ENCODE peak calls at places on chromosomes 3 and 15, in ten cellular contexts. One of them, this sample, is unnamed.

GRCh38 chr3:146491303-146491702 is 21.9 kb upstream of the PLSCR2 start:
- DNase-seq in activated CD4-positive, CD25-positive, alpha-beta regulatory T cell treated with anti-CD3 and anti-CD28 coated beads, Interleukin-2, amount 50 U/mL, for 72 hours: no peak
- DNase-seq in transverse colon: no peak
- DNase-seq in activated T-cell treated with anti-CD3 and anti-CD28 coated beads, Interleukin-2, amount 50 U/mL, for 72 hours: no peak
- DNase-seq in T-helper 1 cell: no peak
- DNase-seq in Kasumi-1: no peak
- DNase-seq in ELF-1: no peak
- DNase-seq in NCI-H1930: no peak
- DNase-seq in SK-N-DZ: no peak
- DNase-seq in kidney glomerular epithelial cell: no peak
- DNase-seq in this sample: no peak

GRCh38 chr15:64865998-64866520 is 24.3 kb downstream of the PLEKHO2 start:
- DNase-seq in activated CD4-positive, CD25-positive, alpha-beta regulatory T cell treated with anti-CD3 and anti-CD28 coated beads, Interleukin-2, amount 50 U/mL, for 72 hours: no peak
- DNase-seq in transverse colon: peak; percentile 29
- DNase-seq in activated T-cell treated with anti-CD3 and anti-CD28 coated beads, Interleukin-2, amount 50 U/mL, for 72 hours: no peak
- DNase-seq in T-helper 1 cell: no peak
- DNase-seq in Kasumi-1: no peak
- DNase-seq in ELF-1: peak; percentile 86
- DNase-seq in NCI-H1930: no peak
- DNase-seq in SK-N-DZ: no peak
- DNase-seq in kidney glomerular epithelial cell: no peak
- DNase-seq in this sample: no peak

GRCh38 chr15:101844916-101845315 is 32.9 kb downstream of the OR4F15 start:
- DNase-seq in activated CD4-positive, CD25-positive, alpha-beta regulatory T cell treated with anti-CD3 and anti-CD28 coated beads, Interleukin-2, amount 50 U/mL, for 72 hours: no peak
- DNase-seq in transverse colon: no peak
- DNase-seq in activated T-cell treated with anti-CD3 and anti-CD28 coated beads, Interleukin-2, amount 50 U/mL, for 72 hours: no peak
- DNase-seq in T-helper 1 cell: no peak
- DNase-seq in Kasumi-1: no peak
- DNase-seq in ELF-1: no peak
- DNase-seq in NCI-H1930: no peak
- DNase-seq in SK-N-DZ: no peak
- DNase-seq in kidney glomerular epithelial cell: no peak
- DNase-seq in this sample: no peak

GRCh38 chr3:183158552-183159006 is 4.0 kb downstream of the LAMP3 start:
- DNase-seq in activated CD4-positive, CD25-positive, alpha-beta regulatory T cell treated with anti-CD3 and anti-CD28 coated beads, Interleukin-2, amount 50 U/mL, for 72 hours: no peak
- DNase-seq in transverse colon: no peak
- DNase-seq in activated T-cell treated with anti-CD3 and anti-CD28 coated beads, Interleukin-2, amount 50 U/mL, for 72 hours: peak; percentile 61
- DNase-seq in T-helper 1 cell: no peak
- DNase-seq in Kasumi-1: no peak
- DNase-seq in ELF-1: no peak
- DNase-seq in NCI-H1930: no peak
- DNase-seq in SK-N-DZ: no peak
- DNase-seq in kidney glomerular epithelial cell: peak; percentile 72
- DNase-seq in this sample: no peak

GRCh38 chr3:39721076-39721475 is 88.3 kb upstream of the MYRIP start:
- DNase-seq in activated CD4-positive, CD25-positive, alpha-beta regulatory T cell treated with anti-CD3 and anti-CD28 coated beads, Interleukin-2, amount 50 U/mL, for 72 hours: no peak
- DNase-seq in transverse colon: no peak
- DNase-seq in activated T-cell treated with anti-CD3 and anti-CD28 coated beads, Interleukin-2, amount 50 U/mL, for 72 hours: no peak
- DNase-seq in T-helper 1 cell: no peak
- DNase-seq in Kasumi-1: no peak
- DNase-seq in ELF-1: no peak
- DNase-seq in NCI-H1930: no peak
- DNase-seq in SK-N-DZ: no peak
- DNase-seq in kidney glomerular epithelial cell: no peak
- DNase-seq in this sample: no peak

GRCh38 chr3:112619295-112619694 is 21.6 kb downstream of the CCDC80 start:
- DNase-seq in activated CD4-positive, CD25-positive, alpha-beta regulatory T cell treated with anti-CD3 and anti-CD28 coated beads, Interleukin-2, amount 50 U/mL, for 72 hours: no peak
- DNase-seq in transverse colon: no peak
- DNase-seq in activated T-cell treated with anti-CD3 and anti-CD28 coated beads, Interleukin-2, amount 50 U/mL, for 72 hours: no peak
- DNase-seq in T-helper 1 cell: no peak
- DNase-seq in Kasumi-1: no peak
- DNase-seq in ELF-1: no peak
- DNase-seq in NCI-H1930: no peak
- DNase-seq in SK-N-DZ: no peak
- DNase-seq in kidney glomerular epithelial cell: no peak
- DNase-seq in this sample: no peak

GRCh38 chr3:190701096-190701532 is 161.4 kb downstream of the GMNC start:
- DNase-seq in activated CD4-positive, CD25-positive, alpha-beta regulatory T cell treated with anti-CD3 and anti-CD28 coated beads, Interleukin-2, amount 50 U/mL, for 72 hours: no peak
- DNase-seq in transverse colon: peak; percentile 54
- DNase-seq in activated T-cell treated with anti-CD3 and anti-CD28 coated beads, Interleukin-2, amount 50 U/mL, for 72 hours: peak; percentile 7
- DNase-seq in T-helper 1 cell: no peak
- DNase-seq in Kasumi-1: peak; percentile 67
- DNase-seq in ELF-1: peak; percentile 47
- DNase-seq in NCI-H1930: no peak
- DNase-seq in SK-N-DZ: peak; percentile 4
- DNase-seq in kidney glomerular epithelial cell: peak; percentile 84
- DNase-seq in this sample: no peak

GRCh38 chr3:175129126-175129525 is 270.0 kb downstream of the NAALADL2 start:
- DNase-seq in activated CD4-positive, CD25-positive, alpha-beta regulatory T cell treated with anti-CD3 and anti-CD28 coated beads, Interleukin-2, amount 50 U/mL, for 72 hours: no peak
- DNase-seq in transverse colon: no peak
- DNase-seq in activated T-cell treated with anti-CD3 and anti-CD28 coated beads, Interleukin-2, amount 50 U/mL, for 72 hours: no peak
- DNase-seq in T-helper 1 cell: no peak
- DNase-seq in Kasumi-1: no peak
- DNase-seq in ELF-1: no peak
- DNase-seq in NCI-H1930: no peak
- DNase-seq in SK-N-DZ: no peak
- DNase-seq in kidney glomerular epithelial cell: no peak
- DNase-seq in this sample: no peak

GRCh38 chr3:172314616-172315015 is 133.6 kb downstream of the GHSR start:
- DNase-seq in activated CD4-positive, CD25-positive, alpha-beta regulatory T cell treated with anti-CD3 and anti-CD28 coated beads, Interleukin-2, amount 50 U/mL, for 72 hours: no peak
- DNase-seq in transverse colon: no peak
- DNase-seq in activated T-cell treated with anti-CD3 and anti-CD28 coated beads, Interleukin-2, amount 50 U/mL, for 72 hours: no peak
- DNase-seq in T-helper 1 cell: no peak
- DNase-seq in Kasumi-1: no peak
- DNase-seq in ELF-1: no peak
- DNase-seq in NCI-H1930: no peak
- DNase-seq in SK-N-DZ: no peak
- DNase-seq in kidney glomerular epithelial cell: no peak
- DNase-seq in this sample: no peak

GRCh38 chr3:129383292-129383860 is 45.1 kb downstream of the EFCAB12 start:
- DNase-seq in activated CD4-positive, CD25-positive, alpha-beta regulatory T cell treated with anti-CD3 and anti-CD28 coated beads, Interleukin-2, amount 50 U/mL, for 72 hours: no peak
- DNase-seq in transverse colon: peak; percentile 42
- DNase-seq in activated T-cell treated with anti-CD3 and anti-CD28 coated beads, Interleukin-2, amount 50 U/mL, for 72 hours: peak; percentile 52
- DNase-seq in T-helper 1 cell: no peak
- DNase-seq in Kasumi-1: peak; percentile 73
- DNase-seq in ELF-1: peak; percentile 78
- DNase-seq in NCI-H1930: peak; percentile 49
- DNase-seq in SK-N-DZ: peak; percentile 77
- DNase-seq in kidney glomerular epithelial cell: peak; percentile 59
- DNase-seq in this sample: peak; percentile 41

GRCh38 chr3:13452490-13453335 is 27.4 kb upstream of the HDAC11 start:
- DNase-seq in activated CD4-positive, CD25-positive, alpha-beta regulatory T cell treated with anti-CD3 and anti-CD28 coated beads, Interleukin-2, amount 50 U/mL, for 72 hours: no peak
- DNase-seq in transverse colon: peak; percentile 24
- DNase-seq in activated T-cell treated with anti-CD3 and anti-CD28 coated beads, Interleukin-2, amount 50 U/mL, for 72 hours: peak; percentile 50
- DNase-seq in T-helper 1 cell: peak; percentile 11
- DNase-seq in Kasumi-1: peak; percentile 94
- DNase-seq in ELF-1: peak; percentile 53
- DNase-seq in NCI-H1930: peak; percentile 23
- DNase-seq in SK-N-DZ: peak; percentile 64
- DNase-seq in kidney glomerular epithelial cell: peak; percentile 71
- DNase-seq in this sample: no peak

GRCh38 chr3:151630938-151631417 is 102.7 kb upstream of the AADACL2 start:
- DNase-seq in activated CD4-positive, CD25-positive, alpha-beta regulatory T cell treated with anti-CD3 and anti-CD28 coated beads, Interleukin-2, amount 50 U/mL, for 72 hours: no peak
- DNase-seq in transverse colon: no peak
- DNase-seq in activated T-cell treated with anti-CD3 and anti-CD28 coated beads, Interleukin-2, amount 50 U/mL, for 72 hours: no peak
- DNase-seq in T-helper 1 cell: no peak
- DNase-seq in Kasumi-1: no peak
- DNase-seq in ELF-1: no peak
- DNase-seq in NCI-H1930: no peak
- DNase-seq in SK-N-DZ: no peak
- DNase-seq in kidney glomerular epithelial cell: peak; percentile 37
- DNase-seq in this sample: no peak

This sample was measured in CD8-positive, alpha-beta T cell.